ENCODE peak calls at places on chromosome 14, in four cellular contexts. X, D, Q and W are unnamed samples.

GRCh38 chr14:74984241-74985027 is 18.3 kb upstream of the EIF2B2 start:
- DNase-seq in X (no peak), Q (no peak), D (no peak), W (no peak)

GRCh38 chr14:80992580-80992979 is 37.2 kb downstream of the TSHR start:
- DNase-seq in Q (no peak), D (no peak), X (no peak), W (no peak)

GRCh38 chr14:96634481-96634880 is 132.3 kb downstream of the PAPOLA start:
- DNase-seq in D (no peak), X (no peak), Q (no peak), W (peak; percentile 65)

GRCh38 chr14:95895720-95896119 is 19.1 kb downstream of the TUNAR start:
- DNase-seq in X (peak; percentile 2), Q (no peak), D (no peak), W (peak; percentile 89)

GRCh38 chr14:85531141-85531593 is 1.2 kb downstream of the FLRT2 start:
- DNase-seq in D (peak; percentile 55), X (peak; percentile 91), Q (no peak), W (no peak)

GRCh38 chr14:61467281-61467680 is 145.9 kb downstream of the PRKCH start:
- DNase-seq in Q (no peak), X (no peak), D (no peak), W (no peak)

GRCh38 chr14:59281613-59282012 is 93.1 kb downstream of the DAAM1 start:
- DNase-seq in Q (no peak), D (no peak), X (peak; percentile 40), W (no peak)

GRCh38 chr14:80955434-80955939 is at the start of gene TSHR:
- DNase-seq in D (peak; percentile 17), Q (peak; percentile 9), X (no peak), W (no peak)

GRCh38 chr14:51849095-51849494 is 11.3 kb upstream of the GNG2 start:
- DNase-seq in X (no peak), D (no peak), Q (no peak), W (no peak)

GRCh38 chr14:74720526-74720925 is 7.6 kb downstream of the FCF1 start:
- DNase-seq in Q (no peak), D (no peak), X (peak; percentile 36), W (no peak)

GRCh38 chr14:60700598-60700997 is 23.6 kb downstream of the SIX4 start:
- DNase-seq in D (no peak), X (no peak), Q (no peak), W (no peak)

GRCh38 chr14:77543637-77544334 is 45.2 kb upstream of the ISM2 start:
- DNase-seq in Q (no peak), D (no peak), X (no peak), W (no peak)

GRCh38 chr14:73759183-73759713 is 45.1 kb upstream of the PNMA1 start:
- DNase-seq in D (peak; percentile 58), Q (no peak), X (peak; percentile 79), W (peak; percentile 89)

GRCh38 chr14:61498811-61499210 is 177.4 kb downstream of the PRKCH start:
- DNase-seq in D (no peak), Q (no peak), X (peak; percentile 50), W (no peak)

GRCh38 chr14:70981005-70981952 is 74.0 kb downstream of the PCNX1 start:
- DNase-seq in D (no peak), X (no peak), Q (no peak), W (no peak)

GRCh38 chr14:36052063-36052462 is 124.5 kb downstream of the PTCSC3 start:
- DNase-seq in X (no peak), D (no peak), Q (no peak), W (no peak)

GRCh38 chr14:69321601-69322330 is 61.8 kb downstream of the GALNT16 start:
- DNase-seq in Q (no peak), X (no peak), D (no peak), W (no peak)

GRCh38 chr14:69291891-69292586 is 32.1 kb downstream of the GALNT16 start:
- DNase-seq in X (no peak), Q (no peak), D (no peak), W (no peak)

GRCh38 chr14:51609987-51610283 is 41.8 kb upstream of the FRMD6 start:
- DNase-seq in Q (no peak), X (peak; percentile 50), D (no peak), W (no peak)

GRCh38 chr14:53227154-53227718 is 74.1 kb upstream of the DDHD1 start:
- DNase-seq in D (no peak), X (no peak), Q (no peak), W (no peak)

GRCh38 chr14:84453541-84453940 is 1076.4 kb upstream of the FLRT2 start:
- DNase-seq in X (peak; percentile 54), Q (no peak), D (no peak), W (no peak)

GRCh38 chr14:69712637-69713088 is 54.3 kb upstream of the SRSF5 start:
- DNase-seq in X (no peak), D (peak; percentile 44), Q (no peak), W (no peak)

GRCh38 chr14:21226467-21226866 is 42.8 kb downstream of the HNRNPC start:
- DNase-seq in X (no peak), D (no peak), Q (no peak), W (no peak)

GRCh38 chr14:68255697-68256178 is 436.2 kb downstream of the RAD51B start:
- DNase-seq in Q (no peak), X (peak; percentile 31), D (no peak), W (no peak)

GRCh38 chr14:68251766-68252100 is 432.2 kb downstream of the RAD51B start:
- DNase-seq in Q (no peak), D (no peak), X (no peak), W (no peak)

GRCh38 chr14:68253381-68253780 is 433.8 kb downstream of the RAD51B start:
- DNase-seq in X (no peak), D (no peak), Q (no peak), W (no peak)

GRCh38 chr14:68254669-68255527 is 435.3 kb downstream of the RAD51B start:
- DNase-seq in D (no peak), X (no peak), Q (no peak), W (no peak)

DNA sequence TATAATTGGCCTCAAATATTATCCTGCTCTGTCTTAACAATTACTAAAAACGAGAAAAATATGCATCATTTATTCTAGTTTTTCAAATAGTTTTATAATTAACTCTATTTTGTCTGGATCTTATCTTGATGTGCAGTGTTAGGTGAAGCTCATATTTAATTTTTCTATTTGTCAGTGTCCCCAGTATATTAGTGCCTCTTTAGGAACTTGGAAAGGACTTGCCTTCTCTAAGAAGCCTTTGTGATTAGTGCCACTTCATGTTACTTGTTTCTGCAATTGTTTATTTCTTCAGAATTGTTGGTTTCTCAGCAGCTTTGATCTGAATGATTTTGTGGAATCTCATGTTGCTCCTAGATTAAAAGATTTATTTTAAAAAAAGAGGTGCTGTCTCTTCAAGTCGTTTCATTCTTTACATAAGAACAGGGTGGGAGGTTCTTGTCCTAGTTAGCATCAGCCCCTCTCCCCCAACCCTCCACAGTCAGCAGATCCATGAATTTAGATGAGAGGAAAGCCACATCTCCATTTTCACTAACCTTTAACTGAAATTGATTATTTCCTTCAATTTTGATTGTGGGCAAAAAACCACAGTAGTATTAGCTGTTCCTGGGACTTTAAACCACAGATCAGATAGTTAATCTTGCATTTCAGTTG is 434.4 kb downstream of the RAD51B start:
- DNase-seq in X (no peak), Q (no peak), D (no peak), W (no peak)
- H3K4me1 ChIP-seq in X (peaks cover 38% of the 10 kb centered on the region), Q (peaks cover 27% of the 10 kb centered on the region), D (peaks cover 22% of the 10 kb centered on the region), W (peaks cover 10% of the 10 kb centered on the region)

DNA sequence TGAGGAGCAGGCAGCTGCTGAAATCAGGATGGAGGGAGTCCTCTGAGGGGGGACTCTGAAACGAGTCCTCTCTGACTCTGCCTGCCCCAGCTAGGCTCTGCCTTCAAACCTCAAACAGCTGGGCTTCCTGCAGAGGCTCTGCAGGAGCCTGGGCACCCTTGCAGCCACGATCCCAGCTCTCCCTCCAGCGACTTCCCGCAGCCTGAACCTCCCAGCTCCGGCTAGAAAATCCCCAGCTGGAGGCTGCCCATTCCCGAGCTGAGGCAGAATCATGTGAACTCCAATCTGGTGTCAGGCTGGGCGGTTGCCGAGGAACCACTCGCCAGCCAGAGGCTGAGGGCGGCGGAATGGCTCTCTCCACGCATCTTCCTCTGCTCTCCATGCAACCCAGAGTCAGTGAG is at the start of gene GPR68:
- DNase-seq in X (peak; percentile 54), Q (no peak), D (no peak), W (no peak)
- H3K4me1 ChIP-seq in X (peaks cover 21% of the 10 kb centered on the region), Q (peaks cover 64% of the 10 kb centered on the region), D (no peaks in the 10 kb centered on the region), W (peaks cover 44% of the 10 kb centered on the region)

GRCh38 chr14:89427426-89428162 is 10.6 kb upstream of the FOXN3 start:
- DNase-seq in X (no peak), D (no peak), Q (no peak), W (no peak)

GRCh38 chr14:89430271-89430620 is 13.2 kb upstream of the FOXN3 start:
- DNase-seq in Q (no peak), X (no peak), D (no peak), W (no peak)

GRCh38 chr14:89429206-89430091 is 12.4 kb upstream of the FOXN3 start:
- DNase-seq in X (peak; percentile 51), D (no peak), Q (no peak), W (no peak)

GRCh38 chr14:89428556-89429196 is 11.6 kb upstream of the FOXN3 start:
- DNase-seq in Q (no peak), X (peak; percentile 45), D (no peak), W (no peak)

GRCh38 chr14:89428163-89428523 is 11.1 kb upstream of the FOXN3 start:
- DNase-seq in Q (no peak), X (peak; percentile 17), D (no peak), W (no peak)
- H3K4me1 ChIP-seq in Q (peaks cover 35% of the 10 kb centered on the region), X (peaks cover 60% of the 10 kb centered on the region), D (peaks cover 32% of the 10 kb centered on the region), W (peaks cover 25% of the 10 kb centered on the region)

GRCh38 chr14:50394713-50395112 is 2.0 kb downstream of the CDKL1 start:
- DNase-seq in Q (no peak), X (no peak), D (no peak), W (no peak)
- H3K4me1 ChIP-seq in Q (peaks cover 6% of the 10 kb centered on the region), X (peaks cover 19% of the 10 kb centered on the region), D (peaks cover 5% of the 10 kb centered on the region), W (peaks cover 71% of the 10 kb centered on the region)

GRCh38 chr14:33930464-33930863 is 20.4 kb downstream of the EGLN3 start:
- DNase-seq in Q (no peak), D (no peak), X (no peak), W (no peak)
- H3K4me1 ChIP-seq in Q (no peaks in the 10 kb centered on the region), D (no peaks in the 10 kb centered on the region), X (peaks cover 36% of the 10 kb centered on the region), W (no peaks in the 10 kb centered on the region)

GRCh38 chr14:67482765-67483164 is 5.8 kb downstream of the TMEM229B start:
- DNase-seq in X (no peak), D (no peak), Q (no peak), W (no peak)
- H3K4me1 ChIP-seq in X (no peaks in the 10 kb centered on the region), D (peaks cover 10% of the 10 kb centered on the region), Q (peaks cover 43% of the 10 kb centered on the region), W (peaks cover 36% of the 10 kb centered on the region)

DNA sequence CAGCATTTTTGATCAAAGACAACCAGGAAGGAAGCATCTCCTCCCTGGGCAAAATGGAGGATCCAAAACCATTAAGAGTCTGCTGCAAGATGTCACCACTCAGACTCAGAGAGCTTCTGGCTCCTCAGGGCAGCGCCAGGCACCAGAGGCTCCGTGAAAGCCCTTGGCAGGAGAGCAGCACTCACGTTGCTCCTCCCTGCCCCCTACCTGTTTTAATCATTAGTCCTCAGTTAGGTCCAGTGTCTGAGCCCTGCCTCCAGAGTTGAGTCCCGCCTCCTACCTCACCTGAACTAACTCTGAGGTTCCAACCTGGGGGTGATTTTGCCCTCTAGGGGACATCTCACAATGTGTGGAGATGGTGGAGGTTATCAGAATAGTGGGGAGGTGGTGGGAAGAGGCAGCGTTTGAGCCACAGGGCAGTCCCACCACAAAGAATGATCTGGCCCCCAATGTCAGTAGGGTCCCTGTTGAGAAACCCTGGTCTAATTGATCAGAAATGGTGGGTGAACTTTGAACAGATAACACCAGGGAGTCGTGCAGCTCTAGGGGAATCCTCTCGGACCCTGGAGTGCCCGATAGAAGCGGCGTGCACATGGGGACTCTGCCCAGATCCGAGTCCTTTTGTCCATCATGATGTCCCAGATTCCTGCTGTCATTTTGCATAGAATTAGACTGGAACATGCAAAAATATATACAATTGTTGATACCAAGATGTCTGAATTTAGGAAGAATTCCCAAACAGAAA is 156.7 kb upstream of the DIO3 start:
- DNase-seq in Q (no peak), D (no peak), X (no peak), W (no peak)
- H3K4me1 ChIP-seq in Q (no peaks in the 10 kb centered on the region), D (no peaks in the 10 kb centered on the region), X (peaks cover 86% of the 10 kb centered on the region), W (peaks cover 15% of the 10 kb centered on the region)